ENCODE peak calls at places on chromosomes 16 and 17, in ten cellular contexts. One of them, this sample, is unnamed.

GRCh38 chr16:66295191-66295590 is 71.3 kb upstream of the CDH5 start:
- DNase-seq in foreskin keratinocyte: no peak
- DNase-seq in IMR-90: no peak
- DNase-seq in fibroblast of lung: no peak
- DNase-seq in posterior vena cava: peak
- DNase-seq in CD4-positive, alpha-beta T cell: no peak
- DNase-seq in hypothalamus: no peak
- DNase-seq in DMS 273 treated with DMSO at 0.1 percent for 48 hours: no peak
- DNase-seq in neural crest cell: no peak
- DNase-seq in activated T-cell treated with anti-CD3 and anti-CD28 coated beads for 48 hours: no peak
- DNase-seq in this sample: no peak

GRCh38 chr16:54422159-54422558 is 135.6 kb upstream of the IRX3 start:
- DNase-seq in IMR-90: no peak
- DNase-seq in DMS 273 treated with DMSO at 0.1 percent for 48 hours: no peak
- DNase-seq in foreskin keratinocyte: no peak
- DNase-seq in hypothalamus: no peak
- DNase-seq in CD4-positive, alpha-beta T cell: no peak
- DNase-seq in fibroblast of lung: no peak
- DNase-seq in activated T-cell treated with anti-CD3 and anti-CD28 coated beads for 48 hours: no peak
- DNase-seq in neural crest cell: no peak
- DNase-seq in posterior vena cava: no peak
- DNase-seq in this sample: no peak

GRCh38 chr17:58329035-58329807 is 626 bp upstream of the TSPOAP1 start:
- DNase-seq in neural crest cell: no peak
- DNase-seq in foreskin keratinocyte: no peak
- DNase-seq in fibroblast of lung: no peak
- DNase-seq in CD4-positive, alpha-beta T cell: peak
- DNase-seq in activated T-cell treated with anti-CD3 and anti-CD28 coated beads for 48 hours: peak
- DNase-seq in IMR-90: no peak
- DNase-seq in posterior vena cava: peak
- DNase-seq in hypothalamus: no peak
- DNase-seq in DMS 273 treated with DMSO at 0.1 percent for 48 hours: no peak
- DNase-seq in this sample: peak

GRCh38 chr16:86994215-86994614 is 323.0 kb downstream of the C16orf95 start:
- DNase-seq in activated T-cell treated with anti-CD3 and anti-CD28 coated beads for 48 hours: no peak
- DNase-seq in IMR-90: no peak
- DNase-seq in neural crest cell: no peak
- DNase-seq in foreskin keratinocyte: no peak
- DNase-seq in CD4-positive, alpha-beta T cell: no peak
- DNase-seq in DMS 273 treated with DMSO at 0.1 percent for 48 hours: no peak
- DNase-seq in fibroblast of lung: no peak
- DNase-seq in hypothalamus: no peak
- DNase-seq in posterior vena cava: no peak
- DNase-seq in this sample: no peak

GRCh38 chr16:72285728-72286127 is 113.8 kb upstream of the PMFBP1 start:
- DNase-seq in neural crest cell: no peak
- DNase-seq in DMS 273 treated with DMSO at 0.1 percent for 48 hours: no peak
- DNase-seq in foreskin keratinocyte: no peak
- DNase-seq in activated T-cell treated with anti-CD3 and anti-CD28 coated beads for 48 hours: no peak
- DNase-seq in posterior vena cava: no peak
- DNase-seq in fibroblast of lung: peak
- DNase-seq in hypothalamus: no peak
- DNase-seq in CD4-positive, alpha-beta T cell: no peak
- DNase-seq in IMR-90: peak
- DNase-seq in this sample: no peak

GRCh38 chr16:22235839-22236745 is 30.0 kb downstream of the EEF2K start:
- DNase-seq in IMR-90: no peak
- DNase-seq in CD4-positive, alpha-beta T cell: no peak
- DNase-seq in posterior vena cava: no peak
- DNase-seq in foreskin keratinocyte: no peak
- DNase-seq in activated T-cell treated with anti-CD3 and anti-CD28 coated beads for 48 hours: no peak
- DNase-seq in hypothalamus: no peak
- DNase-seq in DMS 273 treated with DMSO at 0.1 percent for 48 hours: no peak
- DNase-seq in fibroblast of lung: no peak
- DNase-seq in neural crest cell: no peak
- DNase-seq in this sample: no peak

GRCh38 chr16:85157813-85158701 is 45.8 kb upstream of the CIBAR2 start:
- DNase-seq in posterior vena cava: no peak
- DNase-seq in fibroblast of lung: no peak
- DNase-seq in CD4-positive, alpha-beta T cell: peak
- DNase-seq in neural crest cell: no peak
- DNase-seq in foreskin keratinocyte: no peak
- DNase-seq in activated T-cell treated with anti-CD3 and anti-CD28 coated beads for 48 hours: no peak
- DNase-seq in IMR-90: no peak
- DNase-seq in DMS 273 treated with DMSO at 0.1 percent for 48 hours: peak
- DNase-seq in hypothalamus: no peak
- DNase-seq in this sample: no peak

GRCh38 chr16:63890072-63890471 is 1231.8 kb downstream of the CDH11 start:
- DNase-seq in hypothalamus: no peak
- DNase-seq in IMR-90: peak
- DNase-seq in CD4-positive, alpha-beta T cell: no peak
- DNase-seq in fibroblast of lung: peak
- DNase-seq in DMS 273 treated with DMSO at 0.1 percent for 48 hours: no peak
- DNase-seq in activated T-cell treated with anti-CD3 and anti-CD28 coated beads for 48 hours: no peak
- DNase-seq in posterior vena cava: no peak
- DNase-seq in neural crest cell: no peak
- DNase-seq in foreskin keratinocyte: peak
- DNase-seq in this sample: no peak

This sample was measured in activated naive CD8-positive, alpha-beta T cell treated with anti-CD3 and anti-CD28 coated beads, Interleukin-2, amount 50 U/mL, for 16 hours.